ENCODE peak calls at places on chromosomes 2 and 18, in five cellular contexts. O, U, Q, G and W are unnamed samples.

GRCh38 chr2:189982777-189983394 is 79.6 kb downstream of the MSTN start:
- DNase-seq in O (no peak), Q (no peak), U (peak), G (no peak), W (no peak)

GRCh38 chr2:235070063-235070706 is 118.4 kb downstream of the SH3BP4 start:
- DNase-seq in U (no peak), G (no peak), O (no peak), Q (no peak), W (no peak)

GRCh38 chr2:54471221-54471711 is 15.1 kb downstream of the SPTBN1 start:
- DNase-seq in Q (peak), O (no peak), U (peak), G (no peak), W (no peak)

GRCh38 chr2:54670485-54671009 is 52.9 kb upstream of the EML6 start:
- DNase-seq in Q (no peak), G (no peak), O (no peak), U (no peak), W (no peak)

GRCh38 chr2:136665741-136666140 is 99.6 kb upstream of the THSD7B start:
- DNase-seq in U (no peak), G (no peak), Q (no peak), O (no peak), W (no peak)

GRCh38 chr2:207746131-207746530 is 23.6 kb downstream of the FZD5 start:
- DNase-seq in Q (peak), G (no peak), U (peak), O (peak), W (no peak)

GRCh38 chr2:144889348-144889747 is 369.4 kb upstream of the ZEB2 start:
- DNase-seq in O (no peak), G (no peak), U (no peak), Q (no peak), W (no peak)

GRCh38 chr2:28327596-28327962 is 65.1 kb upstream of the FOSL2 start:
- DNase-seq in Q (no peak), G (no peak), O (no peak), U (no peak), W (no peak)

GRCh38 chr18:35122586-35123224 is 81.5 kb downstream of the MAPRE2 start:
- DNase-seq in O (no peak), U (no peak), Q (no peak), G (no peak), W (no peak)

GRCh38 chr2:235499306-235499812 is 5.5 kb downstream of the AGAP1 start:
- DNase-seq in O (no peak), G (no peak), U (no peak), Q (no peak), W (no peak)

GRCh38 chr2:23586691-23587090 is 201.7 kb downstream of the KLHL29 start:
- DNase-seq in U (no peak), Q (no peak), O (no peak), G (no peak), W (no peak)